ENCODE peak calls at places on chromosomes 11 and 22, in four cellular contexts. Z is cardiac muscle cell, F is PC-9, U is tibial nerve. G is an unnamed sample.

GRCh38 chr11:97361812-97362378 is 972.1 kb downstream of the JRKL start:
- DNase-seq in U (no peak), Z (no peak), F (no peak), G (no peak)

GRCh38 chr22:27794244-27794643 is 7.3 kb downstream of the MN1 start:
- DNase-seq in Z (peak; percentile 74), F (no peak), U (no peak), G (no peak)

GRCh38 chr11:120894207-120894989 is 129.5 kb upstream of the TBCEL start:
- DNase-seq in U (no peak), Z (no peak), F (no peak), G (no peak)

GRCh38 chr11:68641880-68642279 is 42.5 kb upstream of the GAL start:
- DNase-seq in Z (no peak), F (no peak), U (no peak), G (no peak)

GRCh38 chr11:94934836-94935235 is 38.5 kb downstream of the CWC15 start:
- DNase-seq in U (no peak), Z (no peak), F (no peak), G (no peak)

GRCh38 chr11:12008790-12009616 is 577 bp upstream of the DKK3 start:
- DNase-seq in Z (peak; percentile 89), U (no peak), F (peak; percentile 51), G (no peak)

GRCh38 chr11:81444306-81444705 is 1289.4 kb downstream of the FAM181B start:
- DNase-seq in U (no peak), F (no peak), Z (no peak), G (no peak)

GRCh38 chr11:78365381-78365792 is 52.2 kb downstream of the GAB2 start:
- DNase-seq in F (peak; percentile 84), Z (peak; percentile 57), U (no peak), G (no peak)

GRCh38 chr22:49349181-49349835 is 478.4 kb downstream of the BRD1 start:
- DNase-seq in F (no peak), U (no peak), Z (no peak), G (no peak)

GRCh38 chr22:30245985-30246901 is at the start of gene LIF:
- DNase-seq in Z (peak; percentile 50), F (no peak), U (no peak), G (peak; percentile 27)

GRCh38 chr11:120695426-120695825 is 183.9 kb downstream of the GRIK4 start:
- DNase-seq in U (no peak), Z (no peak), F (no peak), G (no peak)

GRCh38 chr11:57315491-57315890 is 9.3 kb downstream of the TNKS1BP1 start:
- DNase-seq in Z (no peak), U (no peak), F (no peak), G (no peak)

GRCh38 chr11:103863497-103863896 is 172.9 kb upstream of the DDI1 start:
- DNase-seq in U (no peak), Z (no peak), F (no peak), G (no peak)

GRCh38 chr11:76667271-76667818 is 3.2 kb downstream of the LRRC32 start:
- DNase-seq in U (no peak), Z (no peak), F (no peak), G (no peak)

GRCh38 chr11:10303558-10304363 is 1.1 kb upstream of the ADM start:
- DNase-seq in U (no peak), F (peak; percentile 68), Z (peak; percentile 24), G (no peak)

GRCh38 chr11:394034-394857 is at the start of gene PKP3:
- DNase-seq in Z (no peak), U (no peak), F (peak; percentile 91), G (no peak)

GRCh38 chr11:3950996-3951662 is 95.7 kb downstream of the STIM1 start:
- DNase-seq in Z (peak; percentile 24), F (no peak), U (no peak), G (no peak)

GRCh38 chr11:95500466-95500865 is 269.5 kb upstream of the SESN3 start:
- DNase-seq in U (no peak), Z (no peak), F (no peak), G (no peak)

GRCh38 chr22:36860821-36861659 is at the start of gene NCF4:
- DNase-seq in Z (no peak), U (peak; percentile 21), F (peak; percentile 44), G (no peak)

GRCh38 chr11:46210133-46210636 is 67.3 kb upstream of the CREB3L1 start:
- DNase-seq in F (peak; percentile 12), Z (no peak), U (no peak), G (no peak)

DNA sequence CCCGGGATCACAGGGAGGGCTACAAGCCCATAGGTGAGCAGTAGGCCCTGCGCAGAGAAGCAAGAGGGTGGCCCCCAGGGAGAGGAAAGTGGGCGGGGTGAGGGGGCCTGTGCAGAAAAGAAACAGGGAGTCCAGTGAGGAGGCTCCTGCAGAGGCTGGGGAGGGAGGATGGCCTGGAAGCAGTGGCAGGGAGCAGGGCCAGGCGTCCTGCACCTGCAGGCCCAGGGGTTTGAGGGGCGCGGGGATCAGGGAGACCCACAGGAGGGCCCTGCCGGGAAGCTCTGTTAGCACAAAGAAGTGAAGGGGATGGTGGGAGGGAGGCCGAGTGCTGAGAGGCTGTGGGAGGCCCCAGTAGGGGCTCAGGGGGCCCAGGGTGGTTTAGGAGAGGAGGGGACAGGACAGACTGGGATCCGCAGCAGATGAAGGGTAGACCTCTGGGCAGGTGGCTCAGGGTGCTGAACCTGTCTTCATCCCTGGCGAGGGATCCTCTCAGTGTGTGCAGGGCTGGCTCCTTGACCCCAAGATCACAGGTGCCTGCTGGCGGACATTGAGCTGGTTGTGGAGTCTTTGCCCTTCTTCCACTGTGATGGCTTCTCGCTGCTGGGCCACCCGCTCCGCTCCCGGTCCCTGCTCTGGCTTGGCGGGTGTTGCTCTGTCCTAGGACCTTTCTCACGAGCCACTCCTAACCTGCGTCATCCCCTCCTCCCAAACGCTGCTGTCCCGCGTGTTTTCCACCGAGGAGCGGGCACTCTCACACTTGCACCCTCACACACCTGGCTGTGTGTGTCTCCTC is 31.8 kb upstream of the CELSR1 start:
- DNase-seq in Z (no peak), U (no peak), F (no peak), G (no peak)
- H3K27ac ChIP-seq in Z (no peak overlapping the region), U (no peak overlapping the region), F (no peak overlapping the region), G (no peak overlapping the region)

GRCh38 chr11:72239849-72240460 is 4.0 kb downstream of the PHOX2A start:
- DNase-seq in U (no peak), F (peak; percentile 56), Z (peak; percentile 57), G (no peak)

GRCh38 chr11:72242141-72242540 is 1.8 kb downstream of the PHOX2A start:
- DNase-seq in Z (no peak), F (no peak), U (no peak), G (no peak)

GRCh38 chr11:72240461-72241289 is 3.3 kb downstream of the PHOX2A start:
- DNase-seq in U (no peak), F (no peak), Z (peak; percentile 22), G (no peak)

GRCh38 chr11:72243173-72243566 is 806 bp downstream of the PHOX2A start:
- DNase-seq in Z (no peak), F (no peak), U (no peak), G (no peak)

GRCh38 chr11:72241290-72241781 is 2.6 kb downstream of the PHOX2A start:
- DNase-seq in F (no peak), Z (no peak), U (no peak), G (no peak)
- H3K27me3 ChIP-seq in F (peaks cover 20% of the 10 kb centered on the region), Z (peaks cover 72% of the 10 kb centered on the region), U (peaks cover 64% of the 10 kb centered on the region), G (peaks cover 68% of the 10 kb centered on the region)

GRCh38 chr22:44261861-44262595 is 50.7 kb downstream of the SHISAL1 start:
- DNase-seq in U (no peak), F (no peak), Z (no peak), G (no peak)
- H3K27ac ChIP-seq in U (no peak overlapping the region), F (no peak overlapping the region), Z (no peak overlapping the region), G (no peak overlapping the region)

DNA sequence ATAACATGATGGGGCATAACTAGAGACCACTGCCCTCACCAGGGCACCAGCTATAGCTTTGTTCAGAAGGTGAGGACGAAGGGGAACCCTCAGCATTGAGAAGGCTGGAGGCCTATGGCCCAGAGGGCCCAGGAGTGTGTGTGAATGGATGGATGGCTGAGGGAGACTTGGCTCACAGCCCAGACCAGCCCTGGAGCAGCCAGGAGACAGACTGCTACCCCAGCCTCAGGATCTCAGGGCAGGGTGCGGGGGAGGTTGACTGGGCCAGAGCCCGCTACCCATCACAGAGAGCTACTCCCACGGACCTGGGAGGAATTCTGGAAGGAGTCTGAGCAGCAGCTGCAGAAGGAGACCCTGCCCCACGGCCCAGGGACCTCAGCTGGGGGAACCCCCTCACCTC is 5.5 kb upstream of the CSDC2 start:
- DNase-seq in Z (peak; percentile 35), U (no peak), F (no peak), G (no peak)
- H3K27me3 ChIP-seq in Z (no peaks in the 10 kb centered on the region), U (no peaks in the 10 kb centered on the region), F (no peaks in the 10 kb centered on the region), G (peaks cover 12% of the 10 kb centered on the region)

DNA sequence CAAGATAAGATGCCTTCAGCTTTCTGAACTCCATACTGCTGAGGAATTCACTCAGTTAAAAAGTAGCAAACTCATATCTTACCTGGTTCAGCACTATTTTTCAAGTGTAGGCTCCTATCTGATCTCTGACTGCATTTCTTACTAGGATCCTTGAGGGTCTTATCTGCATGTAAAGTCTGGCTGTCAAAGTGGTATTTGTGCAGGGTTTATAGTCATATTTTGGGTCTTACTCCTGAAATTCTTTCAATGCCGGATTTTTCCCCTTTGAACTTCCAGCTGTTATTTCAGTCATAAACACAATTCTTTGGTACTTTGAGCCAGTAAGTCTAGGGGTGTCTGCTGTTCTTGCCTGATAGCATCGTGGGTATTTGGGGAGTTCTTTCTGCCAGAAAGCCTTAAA is 25.3 kb upstream of the NOX4 start:
- DNase-seq in Z (no peak), F (no peak), U (no peak), G (no peak)
- H3K27ac ChIP-seq in Z (no peak overlapping the region), F (no peak overlapping the region), U (no peak overlapping the region), G (no peak overlapping the region)

GRCh38 chr11:69997352-69997751 is 80.8 kb upstream of the ANO1 start:
- DNase-seq in F (no peak), U (no peak), Z (no peak), G (no peak)

GRCh38 chr11:70005107-70005818 is 72.9 kb upstream of the ANO1 start:
- DNase-seq in F (no peak), Z (no peak), U (no peak), G (no peak)

GRCh38 chr11:70000228-70000627 is 77.9 kb upstream of the ANO1 start:
- DNase-seq in Z (no peak), U (no peak), F (no peak), G (no peak)

GRCh38 chr11:69999721-70000120 is 78.4 kb upstream of the ANO1 start:
- DNase-seq in U (no peak), Z (no peak), F (no peak), G (no peak)

DNA sequence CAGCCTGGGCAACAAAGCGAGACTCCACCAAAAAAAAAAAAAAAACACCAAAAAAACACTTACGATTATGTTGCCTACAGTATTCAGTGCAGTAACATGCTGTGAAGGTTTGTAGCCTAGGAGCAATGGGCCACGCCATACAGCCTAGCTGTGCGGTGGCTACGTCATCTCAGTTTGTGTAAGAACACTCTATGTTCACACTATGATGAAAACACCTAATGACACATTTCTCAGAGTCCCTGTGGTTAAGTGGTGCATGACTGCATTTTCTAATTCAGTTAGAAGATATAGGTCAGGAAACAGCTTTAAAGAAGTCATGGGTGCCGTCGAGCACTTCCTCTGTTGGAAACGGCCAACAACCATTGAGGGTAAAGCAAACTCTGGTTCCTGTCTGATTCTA is 75.7 kb upstream of the ANO1 start:
- DNase-seq in U (no peak), Z (no peak), F (no peak), G (no peak)
- H3K27me3 ChIP-seq in U (no peaks in the 10 kb centered on the region), Z (peaks cover 3% of the 10 kb centered on the region), F (no peaks in the 10 kb centered on the region), G (no peaks in the 10 kb centered on the region)

G was measured in CD4-positive, alpha-beta T cell.